ENCODE peak calls at places on chromosome 14, in seven cellular contexts. W, E, C, P, A, U and Y are unnamed samples.

GRCh38 chr14:86799244-86799647 is 1193.7 kb downstream of the GALC start:
- DNase-seq in A (no peak), U (peak), C (peak), W (no peak), P (no peak), E (peak), Y (no peak)

GRCh38 chr14:39038542-39038941 is 64.5 kb downstream of the SEC23A start:
- DNase-seq in U (no peak), E (no peak), P (peak), C (no peak), A (no peak), W (no peak), Y (no peak)

GRCh38 chr14:56608682-56609081 is 29.1 kb downstream of the TMEM260 start:
- DNase-seq in C (no peak), W (no peak), U (no peak), E (no peak), P (peak), A (no peak), Y (peak)

GRCh38 chr14:98580131-98580678 is 691.8 kb downstream of the BCL11B start:
- DNase-seq in C (peak), E (peak), A (peak), W (no peak), P (peak), U (peak), Y (no peak)

GRCh38 chr14:96065661-96066459 is 26.7 kb downstream of the C14orf132 start:
- DNase-seq in A (peak), U (no peak), E (no peak), C (no peak), P (no peak), W (peak), Y (no peak)

GRCh38 chr14:75615200-75615599 is 36.8 kb downstream of the FLVCR2 start:
- DNase-seq in P (peak), W (no peak), U (no peak), A (no peak), E (no peak), C (no peak), Y (no peak)

GRCh38 chr14:63677891-63678379 is 36.3 kb upstream of the WDR89 start:
- DNase-seq in E (peak), A (no peak), U (peak), P (no peak), C (peak), W (no peak), Y (no peak)

GRCh38 chr14:85572845-85573244 is 42.9 kb downstream of the FLRT2 start:
- DNase-seq in U (peak), A (no peak), E (no peak), C (peak), W (no peak), P (no peak), Y (no peak)

GRCh38 chr14:75200451-75200850 is 24.0 kb upstream of the TMED10 start:
- DNase-seq in A (no peak), U (no peak), P (no peak), E (peak), W (no peak), C (peak), Y (peak)

GRCh38 chr14:93086441-93087055 is 29.2 kb downstream of the ITPK1 start:
- DNase-seq in U (no peak), C (no peak), E (no peak), A (no peak), W (no peak), P (no peak), Y (no peak)

GRCh38 chr14:51448831-51449665 is 202.7 kb upstream of the FRMD6 start:
- DNase-seq in W (peak), C (no peak), U (peak), A (no peak), P (no peak), E (no peak), Y (no peak)

GRCh38 chr14:42222924-42223471 is 616.3 kb downstream of the LRFN5 start:
- DNase-seq in P (peak), E (peak), W (no peak), C (peak), U (peak), A (peak), Y (no peak)

GRCh38 chr14:31336646-31337045 is 83.7 kb downstream of the HEATR5A start:
- DNase-seq in E (no peak), C (peak), U (peak), P (no peak), W (no peak), A (no peak), Y (no peak)

GRCh38 chr14:99143793-99144192 is 128.2 kb downstream of the BCL11B start:
- DNase-seq in W (no peak), A (peak), E (no peak), P (no peak), U (no peak), C (no peak), Y (peak)

GRCh38 chr14:85415015-85415712 is 114.8 kb upstream of the FLRT2 start:
- DNase-seq in A (peak), W (no peak), P (no peak), U (peak), E (peak), C (peak), Y (no peak)

GRCh38 chr14:61184117-61184516 is 97.0 kb downstream of the TMEM30B start:
- DNase-seq in W (no peak), A (no peak), P (no peak), C (peak), U (peak), E (no peak), Y (no peak)

GRCh38 chr14:32426596-32427408 is 97.7 kb downstream of the AKAP6 start:
- DNase-seq in W (peak), E (no peak), A (no peak), P (no peak), U (no peak), C (peak), Y (no peak)

GRCh38 chr14:70879448-70879847 is 27.8 kb upstream of the PCNX1 start:
- DNase-seq in U (no peak), P (no peak), W (no peak), E (no peak), A (no peak), C (no peak), Y (no peak)

GRCh38 chr14:93379841-93380240 is 32.9 kb downstream of the COX8C start:
- DNase-seq in P (no peak), C (no peak), W (no peak), U (no peak), A (no peak), E (no peak), Y (no peak)

DNA sequence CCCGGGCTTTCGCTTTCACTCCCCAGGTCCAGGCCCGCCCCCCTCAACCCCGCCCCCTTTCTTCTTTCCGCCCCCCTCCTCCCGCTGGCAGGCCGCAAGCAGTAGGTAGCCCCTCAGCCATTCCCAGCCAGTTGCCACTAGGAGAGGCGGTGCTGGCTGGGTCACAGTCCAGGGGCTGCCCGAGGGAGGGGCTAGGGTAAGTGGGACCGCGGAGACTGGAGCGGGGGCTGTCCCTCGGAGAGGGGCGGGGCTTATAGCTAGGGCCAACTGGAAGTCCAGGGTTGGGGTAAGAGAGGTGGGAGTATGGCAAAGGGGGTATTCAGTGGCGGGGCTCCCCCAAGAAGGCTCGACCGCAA is 190 bp upstream of the PSME2 start:
- DNase-seq in C (peak), U (peak), W (peak), P (peak), A (peak), E (peak), Y (peak)
- TF ChIP-seq EZH2phosphoT487 in C (no peak), U (no peak), W (no peak), P (no peak), A (no peak), E (no peak), Y (no peak)

GRCh38 chr14:21729703-21730212 is 56.1 kb upstream of the OR4E1 start:
- DNase-seq in C (no peak), A (no peak), P (no peak), E (no peak), W (no peak), U (no peak), Y (no peak)

GRCh38 chr14:21735639-21736307 is 62.2 kb upstream of the OR4E1 start:
- DNase-seq in U (no peak), W (no peak), P (no peak), C (no peak), A (no peak), E (no peak), Y (no peak)

GRCh38 chr14:21735200-21735599 is 61.6 kb upstream of the OR4E1 start:
- DNase-seq in C (no peak), A (no peak), P (no peak), E (no peak), U (no peak), W (no peak), Y (no peak)

DNA sequence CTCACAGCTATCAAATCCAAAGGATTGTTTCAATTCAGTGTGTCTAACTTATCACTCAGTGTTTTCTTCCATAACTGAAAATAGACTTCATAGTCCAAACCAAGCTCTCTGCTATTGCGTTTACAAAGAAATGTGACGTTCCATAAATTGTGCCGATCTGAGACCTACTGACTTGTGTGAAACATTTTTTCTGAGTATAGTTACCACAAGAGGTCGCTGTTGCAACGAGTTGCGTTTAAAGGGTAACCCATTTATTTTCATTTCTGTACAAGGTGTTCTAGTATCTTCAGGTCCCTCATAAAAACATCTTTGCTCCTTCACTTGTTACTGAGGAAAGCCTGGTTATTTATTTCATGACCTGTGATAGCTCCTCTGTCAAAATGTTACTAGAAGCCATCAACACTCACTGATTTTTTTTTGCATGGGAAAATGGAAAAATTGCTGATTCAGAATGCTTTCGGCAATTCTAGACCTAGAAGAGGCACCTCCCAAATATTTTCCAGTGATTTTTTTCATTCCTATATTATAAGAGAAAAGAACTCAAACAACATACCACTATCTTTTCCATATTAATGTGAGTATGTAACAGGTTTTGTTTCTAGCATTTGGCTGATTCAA is 60.9 kb upstream of the OR4E1 start:
- DNase-seq in U (peak), A (peak), W (peak), E (peak), P (peak), C (peak), Y (peak)
- TF ChIP-seq EZH2phosphoT487 in U (no peak), A (no peak), W (no peak), E (no peak), P (no peak), C (no peak), Y (no peak)

GRCh38 chr14:104602315-104602932 is 2.1 kb downstream of the TMEM179 start:
- DNase-seq in P (no peak), C (no peak), E (no peak), U (no peak), W (peak), A (no peak), Y (no peak)
- TF ChIP-seq EZH2phosphoT487 in P (no peak), C (no peak), E (no peak), U (no peak), W (no peak), A (no peak), Y (no peak)

GRCh38 chr14:83071888-83072501 is 1538.3 kb upstream of the SEL1L start:
- DNase-seq in A (peak), P (peak), C (peak), E (peak), U (peak), W (no peak), Y (no peak)
- TF ChIP-seq EZH2phosphoT487 in A (no peak), P (no peak), C (no peak), E (no peak), U (no peak), W (no peak), Y (no peak)

GRCh38 chr14:59627011-59627520 is 50.5 kb upstream of the CCDC175 start:
- DNase-seq in C (no peak), E (no peak), W (no peak), P (no peak), A (no peak), U (no peak), Y (no peak)
- TF ChIP-seq EZH2phosphoT487 in C (no peak), E (no peak), W (no peak), P (no peak), A (no peak), U (no peak), Y (no peak)

GRCh38 chr14:89093083-89093482 is 268.6 kb downstream of the TTC8 start:
- DNase-seq in C (peak), U (peak), P (no peak), E (no peak), W (no peak), A (no peak), Y (no peak)
- TF ChIP-seq EZH2phosphoT487 in C (no peak), U (no peak), P (no peak), E (no peak), W (no peak), A (no peak), Y (no peak)